ENCODE peak calls at places on chromosome X, in seven cellular contexts. One of them, this sample, is unnamed.

GRCh38 chrX:24125028-24125612 is 24.4 kb upstream of the ZFX start:
- DNase-seq in progenitor cell of endocrine pancreas: no peak
- DNase-seq in mesendoderm: no peak
- DNase-seq in activated CD4-positive, alpha-beta T cell treated with anti-CD3 and anti-CD28 coated beads, Interleukin-2, amount 50 U/mL, for 48 hours: no peak
- DNase-seq in lower leg skin: no peak
- DNase-seq in T1000: no peak
- DNase-seq in kidney epithelial cell: no peak
- DNase-seq in this sample: no peak

GRCh38 chrX:153456161-153456560 is 10.3 kb upstream of the TREX2 start:
- DNase-seq in progenitor cell of endocrine pancreas: no peak
- DNase-seq in mesendoderm: no peak
- DNase-seq in activated CD4-positive, alpha-beta T cell treated with anti-CD3 and anti-CD28 coated beads, Interleukin-2, amount 50 U/mL, for 48 hours: no peak
- DNase-seq in lower leg skin: no peak
- DNase-seq in T1000: no peak
- DNase-seq in kidney epithelial cell: no peak
- DNase-seq in this sample: peak

GRCh38 chrX:142977128-142977914 is 48.4 kb upstream of the SPANXN4 start:
- DNase-seq in progenitor cell of endocrine pancreas: no peak
- DNase-seq in mesendoderm: no peak
- DNase-seq in activated CD4-positive, alpha-beta T cell treated with anti-CD3 and anti-CD28 coated beads, Interleukin-2, amount 50 U/mL, for 48 hours: no peak
- DNase-seq in lower leg skin: no peak
- DNase-seq in T1000: no peak
- DNase-seq in kidney epithelial cell: no peak
- DNase-seq in this sample: no peak

GRCh38 chrX:51395807-51396728 is 63.4 kb downstream of the NUDT10 start:
- DNase-seq in progenitor cell of endocrine pancreas: no peak
- DNase-seq in mesendoderm: peak
- DNase-seq in activated CD4-positive, alpha-beta T cell treated with anti-CD3 and anti-CD28 coated beads, Interleukin-2, amount 50 U/mL, for 48 hours: peak
- DNase-seq in lower leg skin: no peak
- DNase-seq in T1000: no peak
- DNase-seq in kidney epithelial cell: no peak
- DNase-seq in this sample: peak

GRCh38 chrX:24702362-24703184 is 8.9 kb downstream of the POLA1 start:
- DNase-seq in progenitor cell of endocrine pancreas: no peak
- DNase-seq in mesendoderm: no peak
- DNase-seq in activated CD4-positive, alpha-beta T cell treated with anti-CD3 and anti-CD28 coated beads, Interleukin-2, amount 50 U/mL, for 48 hours: no peak
- DNase-seq in lower leg skin: no peak
- DNase-seq in T1000: no peak
- DNase-seq in kidney epithelial cell: no peak
- DNase-seq in this sample: no peak

GRCh38 chrX:141278306-141278705 is 36.0 kb upstream of the SPANXC start:
- DNase-seq in progenitor cell of endocrine pancreas: no peak
- DNase-seq in mesendoderm: peak
- DNase-seq in activated CD4-positive, alpha-beta T cell treated with anti-CD3 and anti-CD28 coated beads, Interleukin-2, amount 50 U/mL, for 48 hours: no peak
- DNase-seq in lower leg skin: no peak
- DNase-seq in T1000: no peak
- DNase-seq in kidney epithelial cell: no peak
- DNase-seq in this sample: peak

GRCh38 chrX:103779156-103779555 is 2.5 kb downstream of the PLP1 start:
- DNase-seq in progenitor cell of endocrine pancreas: no peak
- DNase-seq in mesendoderm: no peak
- DNase-seq in activated CD4-positive, alpha-beta T cell treated with anti-CD3 and anti-CD28 coated beads, Interleukin-2, amount 50 U/mL, for 48 hours: no peak
- DNase-seq in lower leg skin: no peak
- DNase-seq in T1000: no peak
- DNase-seq in kidney epithelial cell: no peak
- DNase-seq in this sample: peak

GRCh38 chrX:8279323-8279722 is 108.3 kb upstream of the VCX2 start:
- DNase-seq in progenitor cell of endocrine pancreas: no peak
- DNase-seq in mesendoderm: no peak
- DNase-seq in activated CD4-positive, alpha-beta T cell treated with anti-CD3 and anti-CD28 coated beads, Interleukin-2, amount 50 U/mL, for 48 hours: no peak
- DNase-seq in lower leg skin: no peak
- DNase-seq in T1000: no peak
- DNase-seq in kidney epithelial cell: no peak
- DNase-seq in this sample: no peak

GRCh38 chrX:68878977-68879376 is 50.2 kb downstream of the EFNB1 start:
- DNase-seq in progenitor cell of endocrine pancreas: no peak
- DNase-seq in mesendoderm: no peak
- DNase-seq in activated CD4-positive, alpha-beta T cell treated with anti-CD3 and anti-CD28 coated beads, Interleukin-2, amount 50 U/mL, for 48 hours: no peak
- DNase-seq in lower leg skin: no peak
- DNase-seq in T1000: no peak
- DNase-seq in kidney epithelial cell: no peak
- DNase-seq in this sample: no peak

GRCh38 chrX:153766098-153766817 is 2.2 kb downstream of the PLXNB3 start:
- DNase-seq in progenitor cell of endocrine pancreas: no peak
- DNase-seq in mesendoderm: peak
- DNase-seq in activated CD4-positive, alpha-beta T cell treated with anti-CD3 and anti-CD28 coated beads, Interleukin-2, amount 50 U/mL, for 48 hours: peak
- DNase-seq in lower leg skin: no peak
- DNase-seq in T1000: no peak
- DNase-seq in kidney epithelial cell: peak
- DNase-seq in this sample: peak

GRCh38 chrX:110992611-110993010 is 103.4 kb upstream of the PAK3 start:
- DNase-seq in progenitor cell of endocrine pancreas: peak
- DNase-seq in mesendoderm: peak
- DNase-seq in activated CD4-positive, alpha-beta T cell treated with anti-CD3 and anti-CD28 coated beads, Interleukin-2, amount 50 U/mL, for 48 hours: peak
- DNase-seq in lower leg skin: no peak
- DNase-seq in T1000: no peak
- DNase-seq in kidney epithelial cell: no peak
- DNase-seq in this sample: peak

GRCh38 chrX:139890991-139891700 is 41.7 kb downstream of the ATP11C start:
- DNase-seq in progenitor cell of endocrine pancreas: no peak
- DNase-seq in mesendoderm: no peak
- DNase-seq in activated CD4-positive, alpha-beta T cell treated with anti-CD3 and anti-CD28 coated beads, Interleukin-2, amount 50 U/mL, for 48 hours: no peak
- DNase-seq in lower leg skin: no peak
- DNase-seq in T1000: no peak
- DNase-seq in kidney epithelial cell: peak
- DNase-seq in this sample: peak

GRCh38 chrX:49860867-49861535 is 18.3 kb upstream of the USP27X start:
- DNase-seq in progenitor cell of endocrine pancreas: no peak
- DNase-seq in mesendoderm: no peak
- DNase-seq in activated CD4-positive, alpha-beta T cell treated with anti-CD3 and anti-CD28 coated beads, Interleukin-2, amount 50 U/mL, for 48 hours: no peak
- DNase-seq in lower leg skin: no peak
- DNase-seq in T1000: no peak
- DNase-seq in kidney epithelial cell: no peak
- DNase-seq in this sample: no peak

GRCh38 chrX:148893395-148893794 is 393.0 kb downstream of the AFF2 start:
- DNase-seq in progenitor cell of endocrine pancreas: no peak
- DNase-seq in mesendoderm: no peak
- DNase-seq in activated CD4-positive, alpha-beta T cell treated with anti-CD3 and anti-CD28 coated beads, Interleukin-2, amount 50 U/mL, for 48 hours: no peak
- DNase-seq in lower leg skin: no peak
- DNase-seq in T1000: no peak
- DNase-seq in kidney epithelial cell: no peak
- DNase-seq in this sample: no peak

GRCh38 chrX:20595928-20596550 is 329.3 kb upstream of the RPS6KA3 start:
- DNase-seq in progenitor cell of endocrine pancreas: no peak
- DNase-seq in mesendoderm: peak
- DNase-seq in activated CD4-positive, alpha-beta T cell treated with anti-CD3 and anti-CD28 coated beads, Interleukin-2, amount 50 U/mL, for 48 hours: peak
- DNase-seq in lower leg skin: no peak
- DNase-seq in T1000: no peak
- DNase-seq in kidney epithelial cell: no peak
- DNase-seq in this sample: no peak

GRCh38 chrX:54411732-54412131 is 28.5 kb upstream of the TSR2 start:
- DNase-seq in progenitor cell of endocrine pancreas: no peak
- DNase-seq in mesendoderm: no peak
- DNase-seq in activated CD4-positive, alpha-beta T cell treated with anti-CD3 and anti-CD28 coated beads, Interleukin-2, amount 50 U/mL, for 48 hours: no peak
- DNase-seq in lower leg skin: no peak
- DNase-seq in T1000: no peak
- DNase-seq in kidney epithelial cell: no peak
- DNase-seq in this sample: no peak

GRCh38 chrX:77298790-77299189 is 148.4 kb upstream of the FGF16 start:
- DNase-seq in progenitor cell of endocrine pancreas: no peak
- DNase-seq in mesendoderm: no peak
- DNase-seq in activated CD4-positive, alpha-beta T cell treated with anti-CD3 and anti-CD28 coated beads, Interleukin-2, amount 50 U/mL, for 48 hours: no peak
- DNase-seq in lower leg skin: no peak
- DNase-seq in T1000: no peak
- DNase-seq in kidney epithelial cell: no peak
- DNase-seq in this sample: no peak

GRCh38 chrX:41594634-41595033 is 94.1 kb upstream of the GPR34 start:
- DNase-seq in progenitor cell of endocrine pancreas: no peak
- DNase-seq in mesendoderm: no peak
- DNase-seq in activated CD4-positive, alpha-beta T cell treated with anti-CD3 and anti-CD28 coated beads, Interleukin-2, amount 50 U/mL, for 48 hours: no peak
- DNase-seq in lower leg skin: no peak
- DNase-seq in T1000: no peak
- DNase-seq in kidney epithelial cell: no peak
- DNase-seq in this sample: no peak

GRCh38 chrX:74318672-74319071 is 14.7 kb downstream of the ZCCHC13 start:
- DNase-seq in progenitor cell of endocrine pancreas: no peak
- DNase-seq in mesendoderm: no peak
- DNase-seq in activated CD4-positive, alpha-beta T cell treated with anti-CD3 and anti-CD28 coated beads, Interleukin-2, amount 50 U/mL, for 48 hours: no peak
- DNase-seq in lower leg skin: no peak
- DNase-seq in T1000: no peak
- DNase-seq in kidney epithelial cell: no peak
- DNase-seq in this sample: no peak

GRCh38 chrX:123976671-123977316 is 15.3 kb downstream of the STAG2 start:
- DNase-seq in progenitor cell of endocrine pancreas: no peak
- DNase-seq in mesendoderm: peak
- DNase-seq in activated CD4-positive, alpha-beta T cell treated with anti-CD3 and anti-CD28 coated beads, Interleukin-2, amount 50 U/mL, for 48 hours: no peak
- DNase-seq in lower leg skin: no peak
- DNase-seq in T1000: no peak
- DNase-seq in kidney epithelial cell: no peak
- DNase-seq in this sample: peak

GRCh38 chrX:151896734-151897474 is 15.8 kb upstream of the MAGEA4 start:
- DNase-seq in progenitor cell of endocrine pancreas: no peak
- DNase-seq in mesendoderm: peak
- DNase-seq in activated CD4-positive, alpha-beta T cell treated with anti-CD3 and anti-CD28 coated beads, Interleukin-2, amount 50 U/mL, for 48 hours: no peak
- DNase-seq in lower leg skin: no peak
- DNase-seq in T1000: peak
- DNase-seq in kidney epithelial cell: no peak
- DNase-seq in this sample: peak

GRCh38 chrX:136779346-136779781 is 1.4 kb downstream of the ARHGEF6 start:
- DNase-seq in progenitor cell of endocrine pancreas: no peak
- DNase-seq in mesendoderm: no peak
- DNase-seq in activated CD4-positive, alpha-beta T cell treated with anti-CD3 and anti-CD28 coated beads, Interleukin-2, amount 50 U/mL, for 48 hours: no peak
- DNase-seq in lower leg skin: no peak
- DNase-seq in T1000: no peak
- DNase-seq in kidney epithelial cell: no peak
- DNase-seq in this sample: no peak

GRCh38 chrX:147217334-147217733 is 402.8 kb upstream of the CXorf51A start:
- DNase-seq in progenitor cell of endocrine pancreas: no peak
- DNase-seq in mesendoderm: no peak
- DNase-seq in activated CD4-positive, alpha-beta T cell treated with anti-CD3 and anti-CD28 coated beads, Interleukin-2, amount 50 U/mL, for 48 hours: no peak
- DNase-seq in lower leg skin: no peak
- DNase-seq in T1000: no peak
- DNase-seq in kidney epithelial cell: no peak
- DNase-seq in this sample: no peak

GRCh38 chrX:103211012-103211715 is 3.7 kb upstream of the BEX4 start:
- DNase-seq in progenitor cell of endocrine pancreas: no peak
- DNase-seq in mesendoderm: peak
- DNase-seq in activated CD4-positive, alpha-beta T cell treated with anti-CD3 and anti-CD28 coated beads, Interleukin-2, amount 50 U/mL, for 48 hours: peak
- DNase-seq in lower leg skin: peak
- DNase-seq in T1000: no peak
- DNase-seq in kidney epithelial cell: no peak
- DNase-seq in this sample: peak

GRCh38 chrX:31603411-31604120 is 531.7 kb upstream of the FTHL17 start:
- DNase-seq in progenitor cell of endocrine pancreas: no peak
- DNase-seq in mesendoderm: no peak
- DNase-seq in activated CD4-positive, alpha-beta T cell treated with anti-CD3 and anti-CD28 coated beads, Interleukin-2, amount 50 U/mL, for 48 hours: no peak
- DNase-seq in lower leg skin: no peak
- DNase-seq in T1000: no peak
- DNase-seq in kidney epithelial cell: no peak
- DNase-seq in this sample: peak

GRCh38 chrX:122770581-122770980 is 413.5 kb upstream of the GRIA3 start:
- DNase-seq in progenitor cell of endocrine pancreas: no peak
- DNase-seq in mesendoderm: no peak
- DNase-seq in activated CD4-positive, alpha-beta T cell treated with anti-CD3 and anti-CD28 coated beads, Interleukin-2, amount 50 U/mL, for 48 hours: no peak
- DNase-seq in lower leg skin: no peak
- DNase-seq in T1000: no peak
- DNase-seq in kidney epithelial cell: no peak
- DNase-seq in this sample: peak

GRCh38 chrX:45668686-45669443 is 468.2 kb upstream of the DIPK2B start:
- DNase-seq in progenitor cell of endocrine pancreas: no peak
- DNase-seq in mesendoderm: no peak
- DNase-seq in activated CD4-positive, alpha-beta T cell treated with anti-CD3 and anti-CD28 coated beads, Interleukin-2, amount 50 U/mL, for 48 hours: no peak
- DNase-seq in lower leg skin: no peak
- DNase-seq in T1000: no peak
- DNase-seq in kidney epithelial cell: peak
- DNase-seq in this sample: peak

GRCh38 chrX:44975666-44976263 is 102.8 kb downstream of the KDM6A start:
- DNase-seq in progenitor cell of endocrine pancreas: no peak
- DNase-seq in mesendoderm: no peak
- DNase-seq in activated CD4-positive, alpha-beta T cell treated with anti-CD3 and anti-CD28 coated beads, Interleukin-2, amount 50 U/mL, for 48 hours: no peak
- DNase-seq in lower leg skin: no peak
- DNase-seq in T1000: no peak
- DNase-seq in kidney epithelial cell: no peak
- DNase-seq in this sample: peak

GRCh38 chrX:68989865-68990606 is 161.2 kb downstream of the EFNB1 start:
- DNase-seq in progenitor cell of endocrine pancreas: peak
- DNase-seq in mesendoderm: peak
- DNase-seq in activated CD4-positive, alpha-beta T cell treated with anti-CD3 and anti-CD28 coated beads, Interleukin-2, amount 50 U/mL, for 48 hours: no peak
- DNase-seq in lower leg skin: no peak
- DNase-seq in T1000: no peak
- DNase-seq in kidney epithelial cell: peak
- DNase-seq in this sample: peak

GRCh38 chrX:85897376-85898110 is 149.8 kb downstream of the CHM start:
- DNase-seq in progenitor cell of endocrine pancreas: no peak
- DNase-seq in mesendoderm: no peak
- DNase-seq in activated CD4-positive, alpha-beta T cell treated with anti-CD3 and anti-CD28 coated beads, Interleukin-2, amount 50 U/mL, for 48 hours: no peak
- DNase-seq in lower leg skin: no peak
- DNase-seq in T1000: no peak
- DNase-seq in kidney epithelial cell: no peak
- DNase-seq in this sample: no peak

GRCh38 chrX:45619290-45619689 is 418.6 kb upstream of the DIPK2B start:
- DNase-seq in progenitor cell of endocrine pancreas: no peak
- DNase-seq in mesendoderm: peak
- DNase-seq in activated CD4-positive, alpha-beta T cell treated with anti-CD3 and anti-CD28 coated beads, Interleukin-2, amount 50 U/mL, for 48 hours: no peak
- DNase-seq in lower leg skin: no peak
- DNase-seq in T1000: no peak
- DNase-seq in kidney epithelial cell: no peak
- DNase-seq in this sample: no peak

GRCh38 chrX:108735087-108735679 is 1.2 kb downstream of the IRS4 start:
- DNase-seq in progenitor cell of endocrine pancreas: peak
- DNase-seq in mesendoderm: peak
- DNase-seq in activated CD4-positive, alpha-beta T cell treated with anti-CD3 and anti-CD28 coated beads, Interleukin-2, amount 50 U/mL, for 48 hours: no peak
- DNase-seq in lower leg skin: no peak
- DNase-seq in T1000: no peak
- DNase-seq in kidney epithelial cell: no peak
- DNase-seq in this sample: peak

GRCh38 chrX:95875661-95876060 is 809.0 kb upstream of the DIAPH2 start:
- DNase-seq in progenitor cell of endocrine pancreas: no peak
- DNase-seq in mesendoderm: no peak
- DNase-seq in activated CD4-positive, alpha-beta T cell treated with anti-CD3 and anti-CD28 coated beads, Interleukin-2, amount 50 U/mL, for 48 hours: no peak
- DNase-seq in lower leg skin: no peak
- DNase-seq in T1000: no peak
- DNase-seq in kidney epithelial cell: no peak
- DNase-seq in this sample: no peak

GRCh38 chrX:30308263-30309138 is 689 bp downstream of the NR0B1 start:
- DNase-seq in progenitor cell of endocrine pancreas: peak
- DNase-seq in mesendoderm: peak
- DNase-seq in activated CD4-positive, alpha-beta T cell treated with anti-CD3 and anti-CD28 coated beads, Interleukin-2, amount 50 U/mL, for 48 hours: no peak
- DNase-seq in lower leg skin: no peak
- DNase-seq in T1000: no peak
- DNase-seq in kidney epithelial cell: no peak
- DNase-seq in this sample: peak

GRCh38 chrX:148854351-148854750 is 353.9 kb downstream of the AFF2 start:
- DNase-seq in progenitor cell of endocrine pancreas: no peak
- DNase-seq in mesendoderm: no peak
- DNase-seq in activated CD4-positive, alpha-beta T cell treated with anti-CD3 and anti-CD28 coated beads, Interleukin-2, amount 50 U/mL, for 48 hours: no peak
- DNase-seq in lower leg skin: no peak
- DNase-seq in T1000: no peak
- DNase-seq in kidney epithelial cell: no peak
- DNase-seq in this sample: peak

GRCh38 chrX:1147641-1148515 is 64.6 kb downstream of the CRLF2 start:
- DNase-seq in progenitor cell of endocrine pancreas: no peak
- DNase-seq in mesendoderm: no peak
- DNase-seq in activated CD4-positive, alpha-beta T cell treated with anti-CD3 and anti-CD28 coated beads, Interleukin-2, amount 50 U/mL, for 48 hours: no peak
- DNase-seq in lower leg skin: peak
- DNase-seq in T1000: no peak
- DNase-seq in kidney epithelial cell: no peak
- DNase-seq in this sample: no peak

This sample was measured in astrocyte of the hippocampus.